ENCODE peak calls at places on chromosome 10, in four cellular contexts. N is aorta, G is SJSA1, A is colonic mucosa. K is an unnamed sample.

GRCh38 chr10:119817991-119818888 is 54.4 kb downstream of the MCMBP start:
- DNase-seq in N (peak; percentile 84), G (no peak), A (peak; percentile 27), K (peak; percentile 62)

GRCh38 chr10:33139191-33139646 is 181.2 kb upstream of the ITGB1 start:
- DNase-seq in N (no peak), G (no peak), A (no peak), K (no peak)

GRCh38 chr10:49778197-49778596 is 16.1 kb upstream of the OGDHL start:
- DNase-seq in A (no peak), G (no peak), N (no peak), K (no peak)

GRCh38 chr10:59991661-59992060 is 85.3 kb upstream of the CCDC6 start:
- DNase-seq in N (no peak), G (no peak), A (peak; percentile 75), K (peak; percentile 91)

GRCh38 chr10:122780391-122780790 is 65.3 kb downstream of the CUZD1 start:
- DNase-seq in A (no peak), G (peak; percentile 38), N (no peak), K (no peak)

GRCh38 chr10:111990734-111991133 is 192.8 kb downstream of the GPAM start:
- DNase-seq in N (no peak), G (no peak), A (no peak), K (peak; percentile 37)

GRCh38 chr10:119620241-119620753 is 23.5 kb upstream of the TIAL1 start:
- DNase-seq in G (no peak), N (no peak), A (no peak), K (peak; percentile 62)

GRCh38 chr10:87862644-87863101 is 660 bp downstream of the KLLN start:
- DNase-seq in G (no peak), A (no peak), N (no peak), K (no peak)

GRCh38 chr10:3570855-3571266 is 214.1 kb downstream of the KLF6 start:
- DNase-seq in N (peak; percentile 82), A (no peak), G (no peak), K (no peak)

GRCh38 chr10:79104264-79104954 is 35.6 kb downstream of the ZMIZ1 start:
- DNase-seq in G (no peak), A (no peak), N (peak; percentile 79), K (peak; percentile 66)

GRCh38 chr10:76869931-76870330 is 767.7 kb downstream of the KCNMA1 start:
- DNase-seq in G (no peak), A (no peak), N (no peak), K (peak; percentile 46)

GRCh38 chr10:27192284-27192683 is 37.1 kb downstream of the MASTL start:
- DNase-seq in N (peak; percentile 59), G (peak; percentile 80), A (no peak), K (peak; percentile 97)

GRCh38 chr10:112209534-112210200 is 26.1 kb upstream of the GPAM start:
- DNase-seq in N (no peak), A (no peak), G (no peak), K (peak; percentile 63)

GRCh38 chr10:73908853-73909611 is 1.9 kb upstream of the PLAU start:
- DNase-seq in G (peak; percentile 98), N (peak; percentile 73), A (peak; percentile 40), K (peak; percentile 98)
- H3K4me3 ChIP-seq in G (no peak overlapping the region), N (no peak overlapping the region), A (no peak overlapping the region), K (no peak overlapping the region)

GRCh38 chr10:118594392-118595063 is 920 bp downstream of the PRLHR start:
- DNase-seq in A (peak; percentile 22), N (peak; percentile 51), G (no peak), K (peak; percentile 55)
- H3K4me3 ChIP-seq in A (no peak overlapping the region), N (no peak overlapping the region), G (no peak overlapping the region), K (no peak overlapping the region)

DNA sequence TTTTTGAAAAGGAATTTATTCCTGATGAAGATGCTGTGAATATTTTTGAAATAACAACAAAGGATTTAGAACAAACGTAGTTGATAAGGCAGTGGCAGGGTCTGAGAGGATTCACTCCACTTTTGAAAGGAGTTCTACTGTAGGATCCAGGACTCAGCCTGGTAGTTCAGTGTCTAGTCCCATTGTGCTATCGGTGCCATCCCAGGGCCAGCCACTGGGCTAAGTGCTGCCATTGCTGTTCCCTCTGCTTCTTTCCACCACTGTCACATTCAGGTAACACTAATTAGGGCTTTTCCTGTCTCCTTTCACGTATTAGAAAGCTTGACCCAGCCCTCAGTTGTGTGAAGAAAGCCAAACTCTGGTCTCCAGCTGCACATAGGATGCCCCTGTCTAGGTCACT is 177.3 kb downstream of the TEX36 start:
- DNase-seq in G (no peak), A (no peak), N (no peak), K (no peak)
- H3K4me3 ChIP-seq in G (no peak overlapping the region), A (no peak overlapping the region), N (no peak overlapping the region), K (no peak overlapping the region)

GRCh38 chr10:110765513-110766375 is 106.0 kb upstream of the PDCD4 start:
- DNase-seq in A (no peak), G (no peak), N (no peak), K (peak; percentile 47)

GRCh38 chr10:110764378-110764777 is 107.3 kb upstream of the PDCD4 start:
- DNase-seq in A (no peak), N (no peak), G (no peak), K (no peak)

GRCh38 chr10:110762849-110763211 is 108.9 kb upstream of the PDCD4 start:
- DNase-seq in N (peak; percentile 75), A (no peak), G (no peak), K (no peak)

GRCh38 chr10:110762109-110762848 is 109.4 kb upstream of the PDCD4 start:
- DNase-seq in A (no peak), G (no peak), N (no peak), K (no peak)

GRCh38 chr10:110764793-110765512 is 106.8 kb upstream of the PDCD4 start:
- DNase-seq in A (no peak), N (no peak), G (no peak), K (no peak)
- H3K4me3 ChIP-seq in A (no peak overlapping the region), N (no peak overlapping the region), G (no peak overlapping the region), K (no peak overlapping the region)

GRCh38 chr10:133295426-133296320 is 13.0 kb downstream of the TUBGCP2 start:
- DNase-seq in G (no peak), A (no peak), N (no peak), K (no peak)

GRCh38 chr10:133297504-133297903 is 11.2 kb downstream of the TUBGCP2 start:
- DNase-seq in A (no peak), G (no peak), N (peak; percentile 36), K (no peak)

GRCh38 chr10:133292919-133293809 is 15.5 kb downstream of the TUBGCP2 start:
- DNase-seq in N (peak; percentile 59), G (peak; percentile 55), A (no peak), K (peak; percentile 89)

GRCh38 chr10:133293810-133294119 is 14.9 kb downstream of the TUBGCP2 start:
- DNase-seq in G (no peak), A (no peak), N (no peak), K (no peak)

DNA sequence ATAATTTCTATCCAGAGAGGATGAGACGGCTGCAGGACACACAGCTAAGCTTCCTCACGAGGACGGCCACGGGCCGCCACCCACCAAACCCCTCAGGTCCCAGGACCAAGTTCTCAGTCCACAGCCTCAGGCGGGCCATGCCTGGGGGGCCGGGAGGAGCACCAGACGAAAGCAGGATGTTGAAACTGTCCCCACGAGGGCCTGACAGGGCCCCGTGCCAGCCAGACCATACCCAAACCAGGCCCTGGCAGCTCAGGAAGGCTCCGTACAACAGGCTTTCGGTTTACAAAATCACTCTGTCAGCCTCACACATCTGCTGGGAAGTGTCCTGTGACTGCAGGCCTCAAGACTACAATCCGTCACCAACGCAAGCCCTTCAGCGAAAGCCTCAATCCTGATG is 14.5 kb downstream of the TUBGCP2 start:
- DNase-seq in A (no peak), N (peak; percentile 85), G (no peak), K (no peak)
- H3K4me3 ChIP-seq in A (no peak overlapping the region), N (no peak overlapping the region), G (no peak overlapping the region), K (no peak overlapping the region)